ENCODE peak calls at places on chromosomes 6 and 20, in six cellular contexts. N is HL-60, B is epithelial cell of esophagus, S is nucleus accumbens, L is ELR, P is GM03348. T is an unnamed sample.
A peak's percentile ranks its signal among the peaks of the same experiment; 100 is the strongest.

GRCh38 chr6:30618270-30618787 is 689 bp downstream of the MRPS18B start:
- DNase-seq in P (no peak), B (no peak), N (no peak), S (no peak), L (peak; percentile 45), T (no peak)

GRCh38 chr6:14791525-14791924 is 454.3 kb upstream of the JARID2 start:
- DNase-seq in N (no peak), P (peak; percentile 22), L (peak; percentile 82), B (peak; percentile 18), S (no peak), T (no peak)

GRCh38 chr6:47245745-47246371 is 63.8 kb downstream of the TNFRSF21 start:
- DNase-seq in B (peak; percentile 19), P (no peak), L (no peak), N (peak; percentile 79), S (no peak), T (no peak)

GRCh38 chr6:36720251-36721141 is 22.9 kb downstream of the RAB44 start:
- DNase-seq in P (no peak), L (no peak), S (no peak), N (peak; percentile 30), B (no peak), T (no peak)

GRCh38 chr6:149723262-149723661 is 5.4 kb upstream of the LATS1 start:
- DNase-seq in L (no peak), P (no peak), S (no peak), B (no peak), N (no peak), T (no peak)

GRCh38 chr6:27726620-27727023 is 185.6 kb downstream of the OR2B2 start:
- DNase-seq in B (peak; percentile 55), L (peak; percentile 75), S (no peak), P (no peak), N (no peak), T (no peak)

GRCh38 chr20:58892126-58892931 is 39.8 kb downstream of the GNAS start:
- DNase-seq in B (peak; percentile 54), P (peak; percentile 86), L (peak; percentile 78), N (peak; percentile 68), S (peak; percentile 49), T (peak; percentile 74)

GRCh38 chr20:61436674-61437279 is 184.7 kb downstream of the CDH4 start:
- DNase-seq in S (peak; percentile 38), L (peak; percentile 70), N (no peak), B (peak; percentile 82), P (peak; percentile 79), T (no peak)

GRCh38 chr6:21997414-21998037 is 299.3 kb downstream of the PRL start:
- DNase-seq in B (no peak), L (no peak), P (no peak), S (no peak), N (no peak), T (no peak)

GRCh38 chr6:41073968-41074691 is 1.4 kb downstream of the NFYA start:
- DNase-seq in P (peak; percentile 14), S (no peak), N (no peak), L (peak; percentile 46), B (peak; percentile 13), T (no peak)

GRCh38 chr6:75418233-75418632 is 75.4 kb downstream of the FILIP1 start:
- DNase-seq in B (peak; percentile 90), L (peak; percentile 72), S (no peak), N (no peak), P (peak; percentile 15), T (no peak)

GRCh38 chr20:47350181-47350550 is 6.3 kb downstream of the ZMYND8 start:
- DNase-seq in S (no peak), N (no peak), L (no peak), B (no peak), P (no peak), T (no peak)

GRCh38 chr20:40962733-40963504 is 65.7 kb upstream of the TOP1 start:
- DNase-seq in B (peak; percentile 69), L (peak; percentile 73), P (peak; percentile 87), N (peak; percentile 67), S (peak; percentile 38), T (peak; percentile 67)

GRCh38 chr6:125301435-125302391 is at the start of gene HDDC2:
- DNase-seq in B (peak; percentile 57), N (peak; percentile 60), S (no peak), P (peak; percentile 89), L (peak; percentile 83), T (peak; percentile 76)

GRCh38 chr20:45890077-45890996 is 671 bp downstream of the NEURL2 start:
- DNase-seq in L (peak; percentile 73), P (peak; percentile 78), S (peak; percentile 57), B (peak; percentile 72), N (peak; percentile 22), T (peak; percentile 89)

GRCh38 chr6:112348891-112349736 is 2.0 kb downstream of the RFPL4B start:
- DNase-seq in B (no peak), N (no peak), L (no peak), P (peak; percentile 39), S (no peak), T (no peak)

GRCh38 chr6:15538106-15538505 is 124.7 kb downstream of the DTNBP1 start:
- DNase-seq in N (no peak), L (no peak), P (no peak), B (no peak), S (no peak), T (no peak)

GRCh38 chr6:2488578-2488977 is 243.2 kb upstream of the GMDS start:
- DNase-seq in L (no peak), P (no peak), S (no peak), B (no peak), N (no peak), T (no peak)

GRCh38 chr6:105844275-105844848 is 241.8 kb upstream of the PRDM1 start:
- DNase-seq in P (no peak), N (no peak), L (no peak), S (peak; percentile 3), B (no peak), T (no peak)

GRCh38 chr20:59661141-59661540 is 56.8 kb downstream of the PHACTR3 start:
- DNase-seq in S (no peak), L (no peak), N (no peak), P (no peak), B (no peak), T (no peak)

GRCh38 chr6:149897855-149898744 is at the start of gene RAET1E:
- DNase-seq in N (no peak), B (peak; percentile 39), S (no peak), P (no peak), L (peak; percentile 21), T (no peak)

GRCh38 chr20:38727602-38728236 is 3.4 kb downstream of the SLC32A1 start:
- DNase-seq in L (no peak), B (no peak), S (no peak), N (no peak), P (no peak), T (no peak)

GRCh38 chr20:11267131-11267761 is 593.4 kb upstream of the JAG1 start:
- DNase-seq in P (peak; percentile 93), S (peak; percentile 68), N (no peak), L (peak; percentile 90), B (peak; percentile 96), T (peak; percentile 28)

GRCh38 chr6:132025468-132025867 is 74.3 kb upstream of the CCN2 start:
- DNase-seq in N (no peak), B (no peak), S (no peak), L (no peak), P (no peak), T (no peak)

GRCh38 chr6:30724906-30725667 is 4.9 kb downstream of the TUBB start:
- DNase-seq in N (no peak), L (peak; percentile 46), P (no peak), S (no peak), B (no peak), T (no peak)

GRCh38 chr6:89350281-89351037 is 2.1 kb downstream of the UBE2J1 start:
- DNase-seq in L (peak; percentile 5), N (peak; percentile 54), S (no peak), B (no peak), P (peak; percentile 19), T (no peak)

GRCh38 chr20:32447136-32448027 is 89.3 kb downstream of the ASXL1 start:
- DNase-seq in S (no peak), L (no peak), B (no peak), N (no peak), P (no peak), T (peak; percentile 51)

GRCh38 chr20:3621111-3621510 is 42.1 kb downstream of the GFRA4 start:
- DNase-seq in B (no peak), P (no peak), N (peak; percentile 72), S (no peak), L (no peak), T (no peak)

GRCh38 chr6:65707134-65707826 is at the start of gene EYS:
- DNase-seq in S (no peak), N (no peak), P (no peak), B (peak; percentile 31), L (no peak), T (no peak)

GRCh38 chr6:105594821-105595220 is 191.9 kb upstream of the PREP start:
- DNase-seq in S (no peak), L (peak; percentile 94), P (no peak), N (no peak), B (peak; percentile 78), T (no peak)

GRCh38 chr20:6169251-6169650 is 46.4 kb upstream of the FERMT1 start:
- DNase-seq in P (peak; percentile 13), B (peak; percentile 52), S (no peak), L (peak; percentile 21), N (no peak), T (no peak)

GRCh38 chr6:63759605-63760004 is 124.0 kb downstream of the PHF3 start:
- DNase-seq in P (no peak), N (no peak), S (no peak), L (peak; percentile 16), B (no peak), T (no peak)

GRCh38 chr20:14984305-14984704 is 646.9 kb upstream of the FLRT3 start:
- DNase-seq in P (no peak), S (no peak), L (no peak), B (no peak), N (no peak), T (no peak)

GRCh38 chr6:106715922-106716321 is 86.5 kb downstream of the QRSL1 start:
- DNase-seq in N (no peak), L (no peak), P (no peak), B (peak; percentile 74), S (no peak), T (no peak)

GRCh38 chr20:51311636-51312479 is 230.7 kb downstream of the NFATC2 start:
- DNase-seq in S (no peak), N (no peak), B (peak; percentile 72), L (no peak), P (no peak), T (no peak)

GRCh38 chr20:38924718-38925117 is 1.5 kb upstream of the FAM83D start:
- DNase-seq in N (no peak), L (no peak), S (no peak), B (no peak), P (no peak), T (no peak)

GRCh38 chr6:32607263-32607987 is 17.8 kb upstream of the HLA-DRB1 start:
- DNase-seq in L (no peak), S (no peak), P (no peak), B (no peak), N (no peak), T (no peak)

GRCh38 chr6:111812080-111813038 is 60.9 kb downstream of the FYN start:
- DNase-seq in L (peak; percentile 86), N (no peak), B (peak; percentile 66), S (no peak), P (no peak), T (no peak)

T was measured in body of pancreas.